ENCODE peak calls at places on chromosome 15, in six cellular contexts. J is left cardiac atrium, S is caudate nucleus, M is cerebellar nuclear complex, X is ELR, B is left colon. K is an unnamed sample.

GRCh38 chr15:77771616-77772015 is 138.9 kb upstream of the LINGO1 start:
- DNase-seq in B (no peak), S (no peak), X (no peak), J (no peak), M (no peak), K (no peak)

GRCh38 chr15:41332788-41333527 is at the start of gene NUSAP1:
- DNase-seq in X (no peak), B (no peak), S (no peak), J (no peak), M (no peak), K (peak)

GRCh38 chr15:44034334-44034733 is 160.7 kb downstream of the FRMD5 start:
- DNase-seq in J (no peak), M (no peak), B (no peak), S (no peak), X (no peak), K (no peak)

GRCh38 chr15:67641453-67641852 is 99.0 kb downstream of the MAP2K5 start:
- DNase-seq in X (no peak), B (no peak), S (no peak), J (no peak), M (no peak), K (no peak)

GRCh38 chr15:71595846-71596553 is 214.4 kb upstream of the NR2E3 start:
- DNase-seq in X (peak), B (no peak), S (no peak), M (no peak), J (no peak), K (no peak)

GRCh38 chr15:23797747-23798157 is 110.6 kb upstream of the NDN start:
- DNase-seq in J (no peak), B (no peak), M (no peak), X (no peak), S (peak), K (no peak)

GRCh38 chr15:73685981-73686380 is 1.8 kb downstream of the CD276 start:
- DNase-seq in X (no peak), J (no peak), B (no peak), S (no peak), M (no peak), K (no peak)

GRCh38 chr15:80199869-80200268 is 47.1 kb downstream of the FAH start:
- DNase-seq in S (no peak), M (no peak), J (no peak), X (no peak), B (no peak), K (no peak)

GRCh38 chr15:63135804-63136203 is 14.1 kb downstream of the LACTB start:
- DNase-seq in S (no peak), J (no peak), X (peak), M (no peak), B (no peak), K (no peak)

GRCh38 chr15:66770518-66771350 is 68.7 kb downstream of the SMAD6 start:
- DNase-seq in J (no peak), S (no peak), M (no peak), X (no peak), B (no peak), K (no peak)

GRCh38 chr15:69410290-69410874 is 3.8 kb upstream of the KIF23 start:
- DNase-seq in B (no peak), X (peak), J (no peak), S (peak), M (no peak), K (peak)

GRCh38 chr15:26222781-26223180 is 359.7 kb upstream of the ATP10A start:
- DNase-seq in M (no peak), B (no peak), S (no peak), J (no peak), X (no peak), K (no peak)

GRCh38 chr15:63088532-63089245 is 33.0 kb upstream of the LACTB start:
- DNase-seq in M (no peak), X (no peak), B (no peak), S (no peak), J (no peak), K (peak)

GRCh38 chr15:40103124-40103858 is 5.4 kb downstream of the BMF start:
- DNase-seq in J (peak), M (peak), X (peak), B (peak), S (peak), K (peak)

GRCh38 chr15:35309886-35310285 is 224.8 kb upstream of the NANOGP8 start:
- DNase-seq in M (no peak), S (no peak), B (no peak), J (no peak), X (peak), K (no peak)

GRCh38 chr15:51830279-51830806 is 890 bp downstream of the TMOD3 start:
- DNase-seq in J (no peak), B (no peak), X (peak), S (no peak), M (no peak), K (peak)

GRCh38 chr15:100601628-100602063 is 338 bp downstream of the LINS1 start:
- DNase-seq in M (no peak), X (no peak), S (no peak), J (no peak), B (no peak), K (no peak)

GRCh38 chr15:92091155-92091734 is 237.7 kb downstream of the SLCO3A1 start:
- DNase-seq in B (peak), M (no peak), X (peak), J (peak), S (peak), K (peak)

GRCh38 chr15:69132935-69133861 is 27.2 kb upstream of the GLCE start:
- DNase-seq in B (no peak), S (no peak), X (no peak), M (peak), J (no peak), K (no peak)

GRCh38 chr15:72827216-72827615 is 43.7 kb upstream of the ADPGK start:
- DNase-seq in M (no peak), J (no peak), X (no peak), B (no peak), S (no peak), K (no peak)

GRCh38 chr15:101451192-101451799 is 38.2 kb downstream of the PCSK6 start:
- DNase-seq in B (peak), M (no peak), X (no peak), S (no peak), J (peak), K (no peak)

GRCh38 chr15:100928632-100929280 is 9.6 kb downstream of the LRRK1 start:
- DNase-seq in M (no peak), S (no peak), J (no peak), X (no peak), B (peak), K (no peak)

GRCh38 chr15:72532991-72533601 is 59.0 kb downstream of the ARIH1 start:
- DNase-seq in S (no peak), B (no peak), J (no peak), X (peak), M (no peak), K (peak)

GRCh38 chr15:100026041-100026440 is 292.8 kb upstream of the LYSMD4 start:
- DNase-seq in M (no peak), J (no peak), B (no peak), S (no peak), X (no peak), K (no peak)

K was measured in ACHN.